ENCODE peak calls at places on chromosomes 4 and X, in nine cellular contexts. S, Q, Z, Y, M, V, F, C and I are unnamed samples.

GRCh38 chr4:797066-797465 is 28.9 kb downstream of the CPLX1 start:
- DNase-seq in V (peak), F (no peak), Z (no peak), S (no peak), M (no peak), Y (no peak), Q (no peak), C (no peak), I (no peak)

GRCh38 chr4:86233681-86234080 is 126.2 kb downstream of the MAPK10 start:
- DNase-seq in V (no peak), Q (no peak), Y (no peak), F (no peak), M (no peak), C (no peak), S (no peak), Z (no peak), I (no peak)

GRCh38 chr4:156931267-156931666 is 40.3 kb downstream of the PDGFC start:
- DNase-seq in Y (no peak), Z (peak), F (no peak), V (no peak), C (no peak), S (no peak), M (no peak), Q (peak), I (no peak)

GRCh38 chr4:39544580-39545315 is 17.5 kb upstream of the UGDH start:
- DNase-seq in S (no peak), F (no peak), V (no peak), M (no peak), C (no peak), Q (no peak), Z (peak), Y (no peak), I (no peak)

GRCh38 chr4:168805341-168805740 is 204.7 kb downstream of the CBR4 start:
- DNase-seq in Z (no peak), S (no peak), V (no peak), Q (no peak), Y (no peak), C (no peak), F (no peak), M (no peak), I (no peak)

GRCh38 chr4:16897991-16898827 is at the start of gene LDB2:
- DNase-seq in C (peak), M (no peak), S (no peak), Q (no peak), Z (peak), Y (no peak), F (peak), V (no peak), I (peak)

GRCh38 chr4:13240066-13240465 is 244.1 kb downstream of the RAB28 start:
- DNase-seq in Q (no peak), C (no peak), V (no peak), Y (no peak), S (no peak), F (no peak), M (no peak), Z (no peak), I (no peak)

GRCh38 chr4:78928835-78929234 is 10.4 kb downstream of the PAQR3 start:
- DNase-seq in Y (no peak), M (no peak), C (no peak), V (no peak), Z (no peak), S (no peak), Q (no peak), F (no peak), I (no peak)

GRCh38 chr4:156538210-156538609 is 433.4 kb downstream of the PDGFC start:
- DNase-seq in V (no peak), Q (no peak), M (no peak), Z (no peak), C (no peak), F (no peak), Y (no peak), S (no peak), I (no peak)

GRCh38 chr4:171846232-171846631 is 33.0 kb downstream of the GALNTL6 start:
- DNase-seq in F (peak), M (no peak), C (peak), Q (no peak), S (peak), Z (peak), V (peak), Y (no peak), I (peak)

GRCh38 chrX:13076176-13076956 is 31.9 kb upstream of the FAM9C start:
- DNase-seq in F (no peak), Y (no peak), Q (no peak), C (no peak), Z (no peak), V (no peak), S (no peak), M (no peak), I (no peak)

GRCh38 chr4:11028334-11028733 is 343.8 kb upstream of the CLNK start:
- DNase-seq in Q (no peak), F (no peak), Z (no peak), V (no peak), S (no peak), Y (no peak), M (no peak), C (no peak), I (no peak)